ENCODE peak calls at places on chromosome 19, in four cellular contexts. One of them, this sample, is unnamed.

GRCh38 chr19:47494211-47494547 is 10.2 kb upstream of the KPTN start:
- DNase-seq in DND-41: no peak
- DNase-seq in aorta: no peak
- DNase-seq in body of pancreas: no peak
- DNase-seq in this sample: no peak

GRCh38 chr19:1756264-1756663 is 3.0 kb downstream of the ONECUT3 start:
- DNase-seq in body of pancreas: no peak
- DNase-seq in aorta: no peak
- DNase-seq in DND-41: no peak
- DNase-seq in this sample: no peak

GRCh38 chr19:41540041-41540695 is 35.8 kb upstream of the CEACAM21 start:
- DNase-seq in aorta: no peak
- DNase-seq in DND-41: no peak
- DNase-seq in body of pancreas: no peak
- DNase-seq in this sample: no peak

GRCh38 chr19:7191946-7192691 is 102.1 kb downstream of the INSR start:
- DNase-seq in aorta: no peak
- DNase-seq in DND-41: peak; percentile 64
- DNase-seq in body of pancreas: no peak
- DNase-seq in this sample: peak; percentile 37

GRCh38 chr19:15702590-15702930 is 25.3 kb upstream of the OR10H2 start:
- DNase-seq in body of pancreas: peak; percentile 67
- DNase-seq in aorta: peak; percentile 88
- DNase-seq in DND-41: peak; percentile 22
- DNase-seq in this sample: peak; percentile 78

GRCh38 chr19:2038284-2039081 is 12.6 kb downstream of the MKNK2 start:
- DNase-seq in aorta: peak; percentile 46
- DNase-seq in DND-41: no peak
- DNase-seq in body of pancreas: no peak
- DNase-seq in this sample: no peak

GRCh38 chr19:38266981-38267597 is 2.7 kb downstream of the SPINT2 start:
- DNase-seq in DND-41: no peak
- DNase-seq in aorta: no peak
- DNase-seq in body of pancreas: peak; percentile 39
- DNase-seq in this sample: no peak

GRCh38 chr19:42201489-42202289 is 15.8 kb downstream of the DEDD2 start:
- DNase-seq in aorta: peak; percentile 80
- DNase-seq in body of pancreas: no peak
- DNase-seq in DND-41: no peak
- DNase-seq in this sample: no peak

GRCh38 chr19:50896591-50897190 is 14.5 kb downstream of the KLK4 start:
- DNase-seq in body of pancreas: peak; percentile 75
- DNase-seq in DND-41: no peak
- DNase-seq in aorta: no peak
- DNase-seq in this sample: no peak

GRCh38 chr19:29526730-29527499 is 1.1 kb downstream of the VSTM2B start:
- DNase-seq in DND-41: no peak
- DNase-seq in aorta: no peak
- DNase-seq in body of pancreas: no peak
- DNase-seq in this sample: no peak

GRCh38 chr19:743168-743687 is 7.7 kb upstream of the MISP start:
- DNase-seq in body of pancreas: peak; percentile 35
- DNase-seq in aorta: no peak
- DNase-seq in DND-41: no peak
- DNase-seq in this sample: no peak

GRCh38 chr19:1567116-1567847 is 843 bp downstream of the MEX3D start:
- DNase-seq in DND-41: no peak
- DNase-seq in body of pancreas: peak; percentile 46
- DNase-seq in aorta: peak; percentile 61
- DNase-seq in this sample: peak; percentile 79

GRCh38 chr19:46602392-46603194 is 1.5 kb downstream of the CALM3 start:
- DNase-seq in body of pancreas: no peak
- DNase-seq in aorta: no peak
- DNase-seq in DND-41: peak; percentile 37
- DNase-seq in this sample: peak; percentile 57

GRCh38 chr19:14550201-14550754 is 20.9 kb downstream of the TECR start:
- DNase-seq in body of pancreas: peak; percentile 63
- DNase-seq in DND-41: no peak
- DNase-seq in aorta: no peak
- DNase-seq in this sample: no peak

GRCh38 chr19:3046621-3047306 is 15.5 kb downstream of the TLE5 start:
- DNase-seq in DND-41: peak; percentile 57
- DNase-seq in body of pancreas: peak; percentile 66
- DNase-seq in aorta: no peak
- DNase-seq in this sample: no peak

GRCh38 chr19:16825312-16826168 is 3.7 kb upstream of the SIN3B start:
- DNase-seq in DND-41: no peak
- DNase-seq in aorta: peak; percentile 75
- DNase-seq in body of pancreas: peak; percentile 47
- DNase-seq in this sample: peak; percentile 82

GRCh38 chr19:4969292-4969771 is 419 bp downstream of the KDM4B start:
- DNase-seq in body of pancreas: no peak
- DNase-seq in aorta: no peak
- DNase-seq in DND-41: no peak
- DNase-seq in this sample: no peak
- H3K27ac ChIP-seq in body of pancreas: peak overlapping the region; percentile 55
- H3K27ac ChIP-seq in aorta: no peak overlapping the region
- H3K27ac ChIP-seq in DND-41: peak overlapping the region; percentile 74
- H3K27ac ChIP-seq in this sample: peak overlapping the region; percentile 49

DNA sequence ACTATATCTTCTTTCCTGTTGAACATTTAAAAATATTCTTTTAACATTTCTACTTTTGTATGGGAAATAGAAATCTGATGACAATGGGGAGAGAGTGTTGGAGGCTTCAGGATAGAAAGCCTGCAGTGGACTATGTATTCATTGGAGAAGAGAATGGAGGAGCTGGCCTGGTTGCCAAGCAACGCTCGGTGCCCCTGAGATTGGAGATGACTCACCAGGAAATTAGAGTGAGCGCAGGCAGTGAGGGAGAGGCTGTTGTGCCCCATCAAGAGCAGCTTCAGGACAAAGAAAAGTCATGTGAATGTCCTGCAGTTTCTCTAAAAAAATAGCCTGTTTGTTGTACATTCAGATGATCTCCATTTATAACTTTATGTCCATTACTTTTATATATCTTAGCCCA is 48.7 kb upstream of the ZNF835 start:
- DNase-seq in aorta: no peak
- DNase-seq in body of pancreas: peak; percentile 27
- DNase-seq in DND-41: no peak
- DNase-seq in this sample: peak; percentile 50
- H3K27ac ChIP-seq in aorta: no peak overlapping the region
- H3K27ac ChIP-seq in body of pancreas: no peak overlapping the region
- H3K27ac ChIP-seq in DND-41: no peak overlapping the region
- H3K27ac ChIP-seq in this sample: no peak overlapping the region

GRCh38 chr19:10961763-10962536 is 1.1 kb downstream of the SMARCA4 start:
- DNase-seq in aorta: no peak
- DNase-seq in DND-41: no peak
- DNase-seq in body of pancreas: no peak
- DNase-seq in this sample: no peak

GRCh38 chr19:10961073-10961762 is 388 bp downstream of the SMARCA4 start:
- DNase-seq in DND-41: no peak
- DNase-seq in body of pancreas: peak; percentile 30
- DNase-seq in aorta: peak; percentile 60
- DNase-seq in this sample: peak; percentile 36

GRCh38 chr19:10962863-10963262 is 2.0 kb downstream of the SMARCA4 start:
- DNase-seq in body of pancreas: no peak
- DNase-seq in DND-41: no peak
- DNase-seq in aorta: no peak
- DNase-seq in this sample: no peak

GRCh38 chr19:10963865-10964264 is 3.0 kb downstream of the SMARCA4 start:
- DNase-seq in DND-41: no peak
- DNase-seq in body of pancreas: no peak
- DNase-seq in aorta: no peak
- DNase-seq in this sample: no peak

DNA sequence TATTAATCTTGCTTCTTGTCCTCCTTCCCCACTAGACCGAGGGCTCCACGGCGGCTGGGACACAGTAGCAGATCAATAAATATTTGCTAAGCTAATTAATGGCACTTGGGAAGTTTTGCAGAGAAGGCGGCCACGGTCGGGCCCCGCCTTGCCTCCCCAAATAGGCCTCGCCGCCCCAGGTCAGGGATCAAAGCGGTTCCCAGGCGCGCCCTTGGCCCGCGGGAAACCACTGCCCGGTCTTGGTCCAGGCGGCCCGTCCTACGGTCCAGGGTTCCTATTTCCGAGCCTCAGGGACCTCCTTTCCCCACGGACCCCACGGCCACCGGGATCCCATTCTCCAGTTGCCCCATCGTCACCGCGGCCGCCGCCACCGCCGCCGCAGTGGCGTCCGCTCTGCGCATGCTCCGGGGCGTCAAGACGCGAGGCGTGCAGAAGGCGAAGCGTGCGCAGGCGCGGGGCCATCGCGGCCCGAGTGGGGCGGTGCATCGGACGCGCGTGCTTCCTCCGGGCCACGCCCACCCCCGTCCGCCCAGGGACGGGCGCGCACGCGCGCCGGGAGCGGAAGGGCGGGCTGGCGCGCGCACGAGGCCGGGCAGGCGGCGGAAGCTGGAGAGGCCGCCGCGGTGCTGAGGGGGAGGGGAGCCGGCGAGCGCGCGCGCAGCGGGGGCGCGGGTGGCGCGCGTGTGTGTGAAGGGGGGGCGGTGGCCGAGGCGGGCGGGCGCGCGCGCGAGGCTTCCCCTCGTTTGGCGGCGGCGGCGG is at the start of gene SMARCA4:
- DNase-seq in body of pancreas: peak; percentile 99
- DNase-seq in DND-41: peak; percentile 97
- DNase-seq in aorta: peak; percentile 98
- DNase-seq in this sample: peak; percentile 99
- H3K27ac ChIP-seq in body of pancreas: peak within 1 kb of the TSS; percentile 87
- H3K27ac ChIP-seq in DND-41: peak within 1 kb of the TSS; percentile 89
- H3K27ac ChIP-seq in aorta: peak within 1 kb of the TSS; percentile 72
- H3K27ac ChIP-seq in this sample: peak within 1 kb of the TSS; percentile 91

GRCh38 chr19:19697589-19697988 is 28.9 kb downstream of the ZNF101 start:
- DNase-seq in body of pancreas: no peak
- DNase-seq in DND-41: no peak
- DNase-seq in aorta: no peak
- DNase-seq in this sample: no peak
- H3K27ac ChIP-seq in body of pancreas: no peak overlapping the region
- H3K27ac ChIP-seq in DND-41: no peak overlapping the region
- H3K27ac ChIP-seq in aorta: no peak overlapping the region
- H3K27ac ChIP-seq in this sample: no peak overlapping the region